ENCODE peak calls at places on chromosome 2, in five cellular contexts. S is CD8-positive, alpha-beta memory T cell; O is A549; Y is uterus; Q is GM23248. G is an unnamed sample.

GRCh38 chr2:120896126-120896525 is 160.5 kb downstream of the GLI2 start:
- DNase-seq in Q (no peak), O (no peak), S (peak; percentile 16), Y (no peak), G (no peak)

GRCh38 chr2:197904446-197904845 is 100.1 kb downstream of the PLCL1 start:
- DNase-seq in Y (no peak), Q (no peak), S (no peak), O (no peak), G (no peak)

GRCh38 chr2:33242845-33243244 is 233.6 kb upstream of the RASGRP3 start:
- DNase-seq in Q (peak; percentile 82), S (no peak), O (peak; percentile 42), Y (no peak), G (no peak)

GRCh38 chr2:168568476-168569227 is 112.6 kb downstream of the CERS6 start:
- DNase-seq in O (no peak), Y (no peak), S (no peak), Q (no peak), G (no peak)

GRCh38 chr2:110691612-110692258 is 13.9 kb upstream of the BUB1 start:
- DNase-seq in Q (no peak), S (no peak), O (no peak), Y (no peak), G (no peak)

GRCh38 chr2:100427627-100428258 is 10.3 kb upstream of the CHST10 start:
- DNase-seq in S (peak; percentile 70), Q (peak; percentile 51), O (peak; percentile 59), Y (peak; percentile 49), G (peak; percentile 69)

GRCh38 chr2:105329197-105329554 is 359 bp downstream of the TGFBRAP1 start:
- DNase-seq in Q (peak; percentile 23), O (no peak), S (no peak), Y (no peak), G (no peak)

GRCh38 chr2:39373403-39373802 is 63.7 kb downstream of the MAP4K3 start:
- DNase-seq in Q (no peak), O (no peak), Y (no peak), S (no peak), G (no peak)

GRCh38 chr2:118315606-118316005 is 227.3 kb downstream of the INSIG2 start:
- DNase-seq in Y (no peak), S (no peak), Q (no peak), O (no peak), G (no peak)

GRCh38 chr2:157375384-157375783 is 49.8 kb upstream of the ERMN start:
- DNase-seq in Q (no peak), O (no peak), S (no peak), Y (no peak), G (no peak)

GRCh38 chr2:208077286-208077685 is 47.0 kb downstream of the CRYGD start:
- DNase-seq in Y (no peak), Q (peak; percentile 23), S (no peak), O (no peak), G (no peak)

GRCh38 chr2:100610381-100610831 is 47.6 kb downstream of the PDCL3 start:
- DNase-seq in O (peak; percentile 70), Q (peak; percentile 80), Y (peak; percentile 56), S (peak; percentile 81), G (peak; percentile 79)

DNA sequence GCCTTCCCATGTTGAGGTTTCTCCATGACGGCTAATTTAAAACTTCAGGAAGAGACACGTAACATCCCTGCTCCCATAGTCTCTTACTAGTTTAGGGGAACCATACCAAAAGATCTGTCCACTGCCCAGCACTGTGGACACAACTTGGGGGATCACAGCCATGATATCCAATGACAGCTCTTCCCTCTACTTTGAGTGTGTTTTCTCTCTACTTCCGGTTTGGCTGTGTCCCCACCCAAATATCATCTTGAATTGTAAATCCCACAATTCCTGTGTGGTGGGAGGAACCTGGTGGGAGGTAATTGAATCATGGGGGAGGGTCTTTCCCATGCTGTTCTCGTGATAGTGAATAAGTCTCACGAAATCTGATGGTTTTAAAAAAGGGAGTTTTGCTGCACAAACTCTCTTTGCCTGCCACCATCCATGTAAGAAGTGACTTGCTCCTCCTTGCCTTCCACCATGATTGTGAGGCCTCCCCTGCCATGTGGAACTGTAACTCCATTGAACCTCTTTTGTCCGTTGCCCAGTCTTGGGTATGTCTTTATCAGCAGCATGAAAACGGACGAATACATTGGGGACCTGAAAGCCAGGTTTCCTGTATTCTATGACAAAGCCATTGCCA is 1.6 kb upstream of the MGAT4A start:
- DNase-seq in O (no peak), S (no peak), Q (no peak), Y (no peak), G (no peak)
- H3K27ac ChIP-seq in O (no peak overlapping the region), S (no peak overlapping the region), Q (no peak overlapping the region), Y (no peak overlapping the region), G (peak overlapping the region; percentile 91)

GRCh38 chr2:232999354-232999753 is 13.7 kb downstream of the NGEF start:
- DNase-seq in Y (no peak), O (no peak), Q (peak; percentile 28), S (no peak), G (no peak)

GRCh38 chr2:232997749-232998665 is 15.0 kb downstream of the NGEF start:
- DNase-seq in Q (no peak), O (no peak), S (no peak), Y (no peak), G (no peak)

GRCh38 chr2:233000886-233001750 is 11.9 kb downstream of the NGEF start:
- DNase-seq in O (no peak), Q (no peak), Y (no peak), S (no peak), G (no peak)

GRCh38 chr2:232994446-232994845 is 18.6 kb downstream of the NGEF start:
- DNase-seq in O (no peak), Q (no peak), Y (no peak), S (no peak), G (no peak)

GRCh38 chr2:232998666-232998985 is 14.4 kb downstream of the NGEF start:
- DNase-seq in O (no peak), S (no peak), Q (no peak), Y (no peak), G (no peak)
- H3K27ac ChIP-seq in O (peak overlapping the region; percentile 60), S (no peak overlapping the region), Q (no peak overlapping the region), Y (no peak overlapping the region), G (no peak overlapping the region)

GRCh38 chr2:190682168-190682567 is 33.3 kb downstream of the NAB1 start:
- DNase-seq in O (no peak), Q (peak; percentile 20), S (no peak), Y (no peak), G (no peak)

GRCh38 chr2:190677255-190677654 is 28.4 kb downstream of the NAB1 start:
- DNase-seq in Y (no peak), S (no peak), O (no peak), Q (peak; percentile 41), G (no peak)

GRCh38 chr2:190678444-190679162 is 29.7 kb downstream of the NAB1 start:
- DNase-seq in S (no peak), O (no peak), Y (no peak), Q (no peak), G (no peak)

GRCh38 chr2:190679391-190679790 is 30.5 kb downstream of the NAB1 start:
- DNase-seq in Y (no peak), O (no peak), S (no peak), Q (no peak), G (no peak)

DNA sequence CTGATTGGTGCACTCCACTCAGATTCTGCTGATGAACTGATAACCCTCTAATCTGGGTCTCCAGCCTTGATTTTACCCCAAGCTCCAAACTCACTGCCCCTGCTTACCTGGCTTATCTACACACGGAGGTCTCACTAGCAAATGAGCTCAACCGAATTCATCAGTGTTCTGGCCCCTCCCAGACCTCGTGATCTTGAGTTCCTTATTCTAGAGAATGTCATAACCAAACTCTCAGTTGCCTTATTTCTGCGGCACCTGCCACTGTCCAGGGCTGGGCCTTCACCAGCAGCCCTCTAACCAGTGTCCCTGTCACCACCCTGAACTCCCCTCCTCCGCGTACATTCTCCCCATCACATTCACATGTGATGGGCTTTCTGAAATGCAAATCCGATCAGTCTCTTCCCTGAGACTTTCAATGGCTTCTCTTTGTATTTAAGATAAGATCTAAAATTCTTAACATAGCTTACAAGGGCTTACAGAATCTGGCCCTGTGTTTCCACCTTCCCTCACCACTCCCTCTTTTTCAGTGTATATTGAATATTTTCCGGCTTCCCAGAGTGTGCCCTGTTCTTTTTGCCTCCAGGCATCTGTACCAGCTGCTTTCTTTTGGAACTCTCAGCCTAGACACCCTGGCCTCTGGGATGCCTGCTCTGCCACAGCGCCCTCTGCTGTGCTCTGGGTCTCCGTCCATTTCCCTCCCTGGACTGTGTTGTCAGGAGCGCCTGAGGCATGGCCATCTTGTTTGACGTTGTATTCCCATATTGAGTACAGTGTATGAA is 31.1 kb downstream of the NAB1 start:
- DNase-seq in O (peak; percentile 71), Q (peak; percentile 38), S (peak; percentile 69), Y (peak; percentile 19), G (peak; percentile 42)
- H3K27ac ChIP-seq in O (no peak overlapping the region), Q (no peak overlapping the region), S (no peak overlapping the region), Y (no peak overlapping the region), G (no peak overlapping the region)

GRCh38 chr2:85793584-85793983 is 39.8 kb downstream of the ATOH8 start:
- DNase-seq in Y (no peak), S (no peak), O (no peak), Q (no peak), G (no peak)
- H3K27ac ChIP-seq in Y (peak overlapping the region; percentile 84), S (no peak overlapping the region), O (peak overlapping the region; percentile 79), Q (no peak overlapping the region), G (no peak overlapping the region)

DNA sequence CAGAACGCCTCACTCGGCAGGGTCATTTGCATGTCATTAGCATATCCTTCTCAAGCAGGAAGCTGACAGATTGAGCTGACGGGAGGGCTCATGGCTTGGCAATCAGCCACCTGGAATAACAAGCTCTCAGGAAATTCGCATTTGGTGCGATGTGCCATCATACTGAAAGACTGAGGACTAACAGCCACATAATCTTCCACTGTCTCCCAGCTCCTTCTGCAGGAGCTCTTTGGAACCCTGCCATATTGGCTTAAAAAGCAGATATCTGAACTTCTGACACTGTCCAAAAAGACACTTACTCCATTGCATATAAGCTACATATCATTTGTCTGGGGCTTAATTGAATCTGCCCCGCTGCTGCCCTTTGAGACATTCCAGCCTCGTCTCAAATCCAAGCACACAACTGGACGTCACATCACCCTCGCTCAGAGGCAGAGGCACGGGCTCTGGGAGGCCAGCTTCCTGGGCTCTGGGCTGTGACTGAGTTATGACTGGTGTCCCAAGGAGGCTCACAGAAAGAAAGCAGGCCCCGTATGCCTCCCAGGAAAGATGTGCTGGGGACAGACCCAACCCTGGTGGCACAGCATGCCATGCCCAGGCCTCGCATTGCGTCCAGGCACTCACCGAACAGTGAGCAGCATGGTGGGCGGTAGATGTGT is 228.1 kb downstream of the ATAD2B start:
- DNase-seq in S (no peak), Q (no peak), Y (no peak), O (no peak), G (no peak)
- H3K27ac ChIP-seq in S (no peak overlapping the region), Q (no peak overlapping the region), Y (no peak overlapping the region), O (no peak overlapping the region), G (no peak overlapping the region)

GRCh38 chr2:43248621-43249020 is 22.2 kb upstream of the ZFP36L2 start:
- DNase-seq in Y (no peak), O (no peak), Q (no peak), S (no peak), G (no peak)

GRCh38 chr2:43255249-43255960 is 29.0 kb upstream of the ZFP36L2 start:
- DNase-seq in Q (no peak), S (no peak), O (no peak), Y (no peak), G (no peak)

GRCh38 chr2:43254331-43254730 is 27.9 kb upstream of the ZFP36L2 start:
- DNase-seq in Q (no peak), O (no peak), S (no peak), Y (no peak), G (no peak)

GRCh38 chr2:43250015-43250414 is 23.6 kb upstream of the ZFP36L2 start:
- DNase-seq in O (no peak), Y (no peak), Q (no peak), S (no peak), G (no peak)

GRCh38 chr2:43251171-43251731 is 24.8 kb upstream of the ZFP36L2 start:
- DNase-seq in O (no peak), S (no peak), Y (peak; percentile 57), Q (peak; percentile 76), G (no peak)
- H3K27ac ChIP-seq in O (peak overlapping the region; percentile 15), S (no peak overlapping the region), Y (peak overlapping the region; percentile 92), Q (peak overlapping the region; percentile 59), G (no peak overlapping the region)

G was measured in CD4-positive, alpha-beta T cell.